ENCODE peak calls at places on chromosome 14, in nine cellular contexts. H, I, J, E, Z, M, G, V and B are unnamed samples.
A peak's percentile ranks its signal among the peaks of the same experiment; 100 is the strongest.

GRCh38 chr14:101780390-101780789 is 18.9 kb downstream of the PPP2R5C start:
- DNase-seq in H (no peak), I (no peak), J (no peak), E (no peak), Z (no peak), M (peak; percentile 50), G (no peak), V (no peak), B (no peak)

GRCh38 chr14:82667501-82667900 is 1133.8 kb upstream of the SEL1L start:
- DNase-seq in H (no peak), I (no peak), J (no peak), E (no peak), Z (no peak), M (no peak), G (no peak), V (no peak), B (no peak)

GRCh38 chr14:64965356-64966000 is 6.7 kb downstream of the RAB15 start:
- DNase-seq in H (no peak), I (no peak), J (no peak), E (no peak), Z (no peak), M (no peak), G (no peak), V (no peak), B (no peak)

GRCh38 chr14:100071545-100071944 is 6.3 kb downstream of the EVL start:
- DNase-seq in H (no peak), I (no peak), J (no peak), E (no peak), Z (no peak), M (no peak), G (no peak), V (no peak), B (no peak)

GRCh38 chr14:32726516-32726915 is 212.2 kb upstream of the NPAS3 start:
- DNase-seq in H (no peak), I (no peak), J (no peak), E (no peak), Z (no peak), M (no peak), G (no peak), V (no peak), B (peak; percentile 51)

GRCh38 chr14:35705636-35706035 is 103.5 kb downstream of the RALGAPA1 start:
- DNase-seq in H (no peak), I (no peak), J (no peak), E (no peak), Z (no peak), M (no peak), G (no peak), V (no peak), B (no peak)

GRCh38 chr14:100526632-100527031 is 60.6 kb downstream of the BEGAIN start:
- DNase-seq in H (no peak), I (no peak), J (no peak), E (peak; percentile 46), Z (peak; percentile 23), M (no peak), G (no peak), V (peak; percentile 9), B (no peak)

GRCh38 chr14:95255487-95255886 is 64.2 kb downstream of the CLMN start:
- DNase-seq in H (no peak), I (no peak), J (no peak), E (no peak), Z (peak; percentile 86), M (peak; percentile 83), G (no peak), V (no peak), B (peak; percentile 71)

GRCh38 chr14:69331206-69331605 is 66.9 kb downstream of the ERH start:
- DNase-seq in H (no peak), I (no peak), J (no peak), E (no peak), Z (no peak), M (no peak), G (no peak), V (no peak), B (no peak)

GRCh38 chr14:76698631-76699030 is 62.6 kb upstream of the VASH1 start:
- DNase-seq in H (no peak), I (no peak), J (no peak), E (no peak), Z (no peak), M (no peak), G (no peak), V (no peak), B (no peak)

GRCh38 chr14:82667006-82667405 is 1133.4 kb upstream of the SEL1L start:
- DNase-seq in H (no peak), I (no peak), J (no peak), E (no peak), Z (no peak), M (no peak), G (no peak), V (no peak), B (no peak)

GRCh38 chr14:85313801-85314207 is 216.1 kb upstream of the FLRT2 start:
- DNase-seq in H (no peak), I (no peak), J (no peak), E (no peak), Z (no peak), M (no peak), G (no peak), V (no peak), B (peak; percentile 32)

GRCh38 chr14:103292426-103293374 is 41.3 kb upstream of the EIF5 start:
- DNase-seq in H (peak; percentile 50), I (peak; percentile 81), J (peak; percentile 84), E (peak; percentile 79), Z (peak; percentile 84), M (peak; percentile 85), G (peak; percentile 53), V (peak; percentile 84), B (peak; percentile 86)

GRCh38 chr14:70358631-70359030 is 852 bp downstream of the COX16 start:
- DNase-seq in H (no peak), I (peak; percentile 32), J (no peak), E (no peak), Z (no peak), M (no peak), G (no peak), V (no peak), B (no peak)

GRCh38 chr14:32364941-32365340 is 35.8 kb downstream of the AKAP6 start:
- DNase-seq in H (no peak), I (peak; percentile 34), J (no peak), E (no peak), Z (no peak), M (no peak), G (no peak), V (no peak), B (no peak)

GRCh38 chr14:28773176-28773575 is 6.6 kb downstream of the FOXG1 start:
- DNase-seq in H (no peak), I (peak; percentile 46), J (no peak), E (no peak), Z (no peak), M (no peak), G (no peak), V (no peak), B (no peak)

GRCh38 chr14:58085877-58086276 is 66.1 kb downstream of the ARMH4 start:
- DNase-seq in H (no peak), I (no peak), J (no peak), E (no peak), Z (no peak), M (no peak), G (no peak), V (no peak), B (no peak)

GRCh38 chr14:96267336-96267735 is 11.3 kb downstream of the BDKRB1 start:
- DNase-seq in H (no peak), I (peak; percentile 86), J (no peak), E (no peak), Z (no peak), M (no peak), G (no peak), V (no peak), B (no peak)

GRCh38 chr14:61663312-61663974 is 31.9 kb upstream of the HIF1A start:
- DNase-seq in H (peak; percentile 49), I (no peak), J (no peak), E (no peak), Z (no peak), M (no peak), G (no peak), V (no peak), B (no peak)

GRCh38 chr14:91796622-91797347 is 64.9 kb upstream of the CATSPERB start:
- DNase-seq in H (no peak), I (no peak), J (no peak), E (no peak), Z (no peak), M (no peak), G (no peak), V (no peak), B (no peak)